ENCODE peak calls at places on chromosomes 2 and 18, in ten cellular contexts. One of them, this sample, is unnamed.

GRCh38 chr18:59264136-59264571 is 9.1 kb downstream of the RAX start:
- DNase-seq in activated CD4-positive, alpha-beta T cell treated with anti-CD3 and anti-CD28 coated beads, Interleukin-2, amount 50 U/mL, for 4 hours: no peak
- DNase-seq in NCI-H2081: no peak
- DNase-seq in activated CD8-positive, alpha-beta memory T cell treated with anti-CD3 and anti-CD28 coated beads, Interleukin-2, amount 10 ng/mL, durations not matched to agents 7 days and 5 days: no peak
- DNase-seq in mesenteric fat pad: no peak
- DNase-seq in EH: no peak
- DNase-seq in B cell: no peak
- DNase-seq in iris pigment epithelial cell: no peak
- DNase-seq in posterior cingulate gyrus: peak; percentile 64
- DNase-seq in NCI-H1105: no peak
- DNase-seq in this sample: no peak

GRCh38 chr2:119853777-119854399 is 94.2 kb downstream of the PTPN4 start:
- DNase-seq in NCI-H1105: no peak
- DNase-seq in activated CD8-positive, alpha-beta memory T cell treated with anti-CD3 and anti-CD28 coated beads, Interleukin-2, amount 10 ng/mL, durations not matched to agents 7 days and 5 days: no peak
- DNase-seq in mesenteric fat pad: no peak
- DNase-seq in iris pigment epithelial cell: no peak
- DNase-seq in EH: no peak
- DNase-seq in posterior cingulate gyrus: no peak
- DNase-seq in B cell: no peak
- DNase-seq in activated CD4-positive, alpha-beta T cell treated with anti-CD3 and anti-CD28 coated beads, Interleukin-2, amount 50 U/mL, for 4 hours: no peak
- DNase-seq in NCI-H2081: no peak
- DNase-seq in this sample: no peak

GRCh38 chr18:26383454-26384270 is 157.4 kb downstream of the TAF4B start:
- DNase-seq in iris pigment epithelial cell: peak; percentile 72
- DNase-seq in activated CD8-positive, alpha-beta memory T cell treated with anti-CD3 and anti-CD28 coated beads, Interleukin-2, amount 10 ng/mL, durations not matched to agents 7 days and 5 days: no peak
- DNase-seq in activated CD4-positive, alpha-beta T cell treated with anti-CD3 and anti-CD28 coated beads, Interleukin-2, amount 50 U/mL, for 4 hours: no peak
- DNase-seq in EH: peak; percentile 61
- DNase-seq in B cell: peak; percentile 37
- DNase-seq in mesenteric fat pad: no peak
- DNase-seq in NCI-H1105: peak; percentile 20
- DNase-seq in NCI-H2081: peak; percentile 38
- DNase-seq in posterior cingulate gyrus: no peak
- DNase-seq in this sample: no peak

GRCh38 chr18:12377556-12378553 is 828 bp upstream of the AFG3L2 start:
- DNase-seq in B cell: no peak
- DNase-seq in activated CD4-positive, alpha-beta T cell treated with anti-CD3 and anti-CD28 coated beads, Interleukin-2, amount 50 U/mL, for 4 hours: no peak
- DNase-seq in mesenteric fat pad: no peak
- DNase-seq in posterior cingulate gyrus: no peak
- DNase-seq in NCI-H2081: no peak
- DNase-seq in iris pigment epithelial cell: no peak
- DNase-seq in activated CD8-positive, alpha-beta memory T cell treated with anti-CD3 and anti-CD28 coated beads, Interleukin-2, amount 10 ng/mL, durations not matched to agents 7 days and 5 days: no peak
- DNase-seq in EH: peak; percentile 99
- DNase-seq in NCI-H1105: no peak
- DNase-seq in this sample: peak; percentile 99

GRCh38 chr2:186059096-186059495 is 320.5 kb downstream of the FSIP2 start:
- DNase-seq in activated CD4-positive, alpha-beta T cell treated with anti-CD3 and anti-CD28 coated beads, Interleukin-2, amount 50 U/mL, for 4 hours: no peak
- DNase-seq in NCI-H2081: peak; percentile 61
- DNase-seq in posterior cingulate gyrus: no peak
- DNase-seq in iris pigment epithelial cell: peak; percentile 11
- DNase-seq in activated CD8-positive, alpha-beta memory T cell treated with anti-CD3 and anti-CD28 coated beads, Interleukin-2, amount 10 ng/mL, durations not matched to agents 7 days and 5 days: no peak
- DNase-seq in NCI-H1105: peak; percentile 75
- DNase-seq in mesenteric fat pad: no peak
- DNase-seq in EH: peak; percentile 2
- DNase-seq in B cell: no peak
- DNase-seq in this sample: no peak

GRCh38 chr2:55301277-55301676 is 32.2 kb upstream of the MTIF2 start:
- DNase-seq in mesenteric fat pad: no peak
- DNase-seq in activated CD4-positive, alpha-beta T cell treated with anti-CD3 and anti-CD28 coated beads, Interleukin-2, amount 50 U/mL, for 4 hours: no peak
- DNase-seq in NCI-H2081: no peak
- DNase-seq in posterior cingulate gyrus: no peak
- DNase-seq in activated CD8-positive, alpha-beta memory T cell treated with anti-CD3 and anti-CD28 coated beads, Interleukin-2, amount 10 ng/mL, durations not matched to agents 7 days and 5 days: no peak
- DNase-seq in B cell: no peak
- DNase-seq in NCI-H1105: no peak
- DNase-seq in EH: no peak
- DNase-seq in iris pigment epithelial cell: no peak
- DNase-seq in this sample: no peak

GRCh38 chr18:23269931-23270330 is 134.6 kb downstream of the CABLES1 start:
- DNase-seq in EH: no peak
- DNase-seq in mesenteric fat pad: no peak
- DNase-seq in B cell: no peak
- DNase-seq in activated CD8-positive, alpha-beta memory T cell treated with anti-CD3 and anti-CD28 coated beads, Interleukin-2, amount 10 ng/mL, durations not matched to agents 7 days and 5 days: no peak
- DNase-seq in posterior cingulate gyrus: no peak
- DNase-seq in NCI-H1105: no peak
- DNase-seq in iris pigment epithelial cell: no peak
- DNase-seq in activated CD4-positive, alpha-beta T cell treated with anti-CD3 and anti-CD28 coated beads, Interleukin-2, amount 50 U/mL, for 4 hours: no peak
- DNase-seq in NCI-H2081: no peak
- DNase-seq in this sample: no peak

GRCh38 chr2:62152000-62152399 is 43.9 kb upstream of the B3GNT2 start:
- DNase-seq in activated CD8-positive, alpha-beta memory T cell treated with anti-CD3 and anti-CD28 coated beads, Interleukin-2, amount 10 ng/mL, durations not matched to agents 7 days and 5 days: no peak
- DNase-seq in mesenteric fat pad: no peak
- DNase-seq in EH: peak; percentile 67
- DNase-seq in B cell: no peak
- DNase-seq in iris pigment epithelial cell: peak; percentile 65
- DNase-seq in posterior cingulate gyrus: no peak
- DNase-seq in NCI-H1105: no peak
- DNase-seq in NCI-H2081: no peak
- DNase-seq in activated CD4-positive, alpha-beta T cell treated with anti-CD3 and anti-CD28 coated beads, Interleukin-2, amount 50 U/mL, for 4 hours: no peak
- DNase-seq in this sample: no peak

GRCh38 chr18:9757851-9758587 is 49.9 kb downstream of the RAB31 start:
- DNase-seq in EH: peak; percentile 76
- DNase-seq in NCI-H1105: no peak
- DNase-seq in B cell: no peak
- DNase-seq in activated CD8-positive, alpha-beta memory T cell treated with anti-CD3 and anti-CD28 coated beads, Interleukin-2, amount 10 ng/mL, durations not matched to agents 7 days and 5 days: no peak
- DNase-seq in mesenteric fat pad: no peak
- DNase-seq in iris pigment epithelial cell: peak; percentile 71
- DNase-seq in activated CD4-positive, alpha-beta T cell treated with anti-CD3 and anti-CD28 coated beads, Interleukin-2, amount 50 U/mL, for 4 hours: no peak
- DNase-seq in posterior cingulate gyrus: no peak
- DNase-seq in NCI-H2081: no peak
- DNase-seq in this sample: no peak

GRCh38 chr18:59988098-59988706 is 88.4 kb downstream of the PMAIP1 start:
- DNase-seq in mesenteric fat pad: no peak
- DNase-seq in NCI-H2081: peak; percentile 46
- DNase-seq in NCI-H1105: peak; percentile 43
- DNase-seq in B cell: peak; percentile 67
- DNase-seq in activated CD4-positive, alpha-beta T cell treated with anti-CD3 and anti-CD28 coated beads, Interleukin-2, amount 50 U/mL, for 4 hours: peak; percentile 37
- DNase-seq in iris pigment epithelial cell: peak; percentile 71
- DNase-seq in EH: peak; percentile 67
- DNase-seq in posterior cingulate gyrus: no peak
- DNase-seq in activated CD8-positive, alpha-beta memory T cell treated with anti-CD3 and anti-CD28 coated beads, Interleukin-2, amount 10 ng/mL, durations not matched to agents 7 days and 5 days: peak; percentile 56
- DNase-seq in this sample: no peak

GRCh38 chr2:64237266-64237665 is 93.0 kb upstream of the PELI1 start:
- DNase-seq in activated CD4-positive, alpha-beta T cell treated with anti-CD3 and anti-CD28 coated beads, Interleukin-2, amount 50 U/mL, for 4 hours: no peak
- DNase-seq in EH: no peak
- DNase-seq in iris pigment epithelial cell: no peak
- DNase-seq in posterior cingulate gyrus: no peak
- DNase-seq in NCI-H2081: no peak
- DNase-seq in B cell: no peak
- DNase-seq in mesenteric fat pad: no peak
- DNase-seq in activated CD8-positive, alpha-beta memory T cell treated with anti-CD3 and anti-CD28 coated beads, Interleukin-2, amount 10 ng/mL, durations not matched to agents 7 days and 5 days: no peak
- DNase-seq in NCI-H1105: no peak
- DNase-seq in this sample: no peak

GRCh38 chr2:121735520-121736074 is 1.1 kb downstream of the NIFK start:
- DNase-seq in mesenteric fat pad: no peak
- DNase-seq in iris pigment epithelial cell: peak; percentile 20
- DNase-seq in B cell: no peak
- DNase-seq in EH: no peak
- DNase-seq in NCI-H1105: no peak
- DNase-seq in activated CD8-positive, alpha-beta memory T cell treated with anti-CD3 and anti-CD28 coated beads, Interleukin-2, amount 10 ng/mL, durations not matched to agents 7 days and 5 days: no peak
- DNase-seq in posterior cingulate gyrus: no peak
- DNase-seq in NCI-H2081: peak; percentile 17
- DNase-seq in activated CD4-positive, alpha-beta T cell treated with anti-CD3 and anti-CD28 coated beads, Interleukin-2, amount 50 U/mL, for 4 hours: no peak
- DNase-seq in this sample: no peak

GRCh38 chr2:204434660-204435462 is 110.4 kb upstream of the PARD3B start:
- DNase-seq in activated CD4-positive, alpha-beta T cell treated with anti-CD3 and anti-CD28 coated beads, Interleukin-2, amount 50 U/mL, for 4 hours: no peak
- DNase-seq in posterior cingulate gyrus: no peak
- DNase-seq in EH: peak; percentile 54
- DNase-seq in activated CD8-positive, alpha-beta memory T cell treated with anti-CD3 and anti-CD28 coated beads, Interleukin-2, amount 10 ng/mL, durations not matched to agents 7 days and 5 days: no peak
- DNase-seq in mesenteric fat pad: no peak
- DNase-seq in iris pigment epithelial cell: no peak
- DNase-seq in B cell: no peak
- DNase-seq in NCI-H1105: no peak
- DNase-seq in NCI-H2081: no peak
- DNase-seq in this sample: no peak

GRCh38 chr2:222218786-222219185 is 80.0 kb downstream of the PAX3 start:
- DNase-seq in activated CD8-positive, alpha-beta memory T cell treated with anti-CD3 and anti-CD28 coated beads, Interleukin-2, amount 10 ng/mL, durations not matched to agents 7 days and 5 days: no peak
- DNase-seq in activated CD4-positive, alpha-beta T cell treated with anti-CD3 and anti-CD28 coated beads, Interleukin-2, amount 50 U/mL, for 4 hours: no peak
- DNase-seq in posterior cingulate gyrus: no peak
- DNase-seq in iris pigment epithelial cell: no peak
- DNase-seq in B cell: no peak
- DNase-seq in NCI-H1105: no peak
- DNase-seq in EH: no peak
- DNase-seq in mesenteric fat pad: no peak
- DNase-seq in NCI-H2081: no peak
- DNase-seq in this sample: no peak

GRCh38 chr2:64273524-64274398 is 129.5 kb upstream of the PELI1 start:
- DNase-seq in activated CD4-positive, alpha-beta T cell treated with anti-CD3 and anti-CD28 coated beads, Interleukin-2, amount 50 U/mL, for 4 hours: no peak
- DNase-seq in mesenteric fat pad: no peak
- DNase-seq in activated CD8-positive, alpha-beta memory T cell treated with anti-CD3 and anti-CD28 coated beads, Interleukin-2, amount 10 ng/mL, durations not matched to agents 7 days and 5 days: no peak
- DNase-seq in NCI-H1105: no peak
- DNase-seq in NCI-H2081: no peak
- DNase-seq in posterior cingulate gyrus: no peak
- DNase-seq in iris pigment epithelial cell: peak; percentile 82
- DNase-seq in EH: peak; percentile 98
- DNase-seq in B cell: no peak
- DNase-seq in this sample: no peak

GRCh38 chr2:238104071-238104511 is 4.0 kb downstream of the ESPNL start:
- DNase-seq in activated CD8-positive, alpha-beta memory T cell treated with anti-CD3 and anti-CD28 coated beads, Interleukin-2, amount 10 ng/mL, durations not matched to agents 7 days and 5 days: no peak
- DNase-seq in mesenteric fat pad: peak; percentile 69
- DNase-seq in posterior cingulate gyrus: peak; percentile 70
- DNase-seq in iris pigment epithelial cell: no peak
- DNase-seq in activated CD4-positive, alpha-beta T cell treated with anti-CD3 and anti-CD28 coated beads, Interleukin-2, amount 50 U/mL, for 4 hours: no peak
- DNase-seq in NCI-H2081: no peak
- DNase-seq in NCI-H1105: no peak
- DNase-seq in EH: no peak
- DNase-seq in B cell: no peak
- DNase-seq in this sample: no peak

GRCh38 chr2:240107386-240107785 is 28.7 kb downstream of the COPS9 start:
- DNase-seq in posterior cingulate gyrus: peak; percentile 76
- DNase-seq in activated CD4-positive, alpha-beta T cell treated with anti-CD3 and anti-CD28 coated beads, Interleukin-2, amount 50 U/mL, for 4 hours: no peak
- DNase-seq in EH: no peak
- DNase-seq in NCI-H1105: no peak
- DNase-seq in mesenteric fat pad: no peak
- DNase-seq in B cell: no peak
- DNase-seq in activated CD8-positive, alpha-beta memory T cell treated with anti-CD3 and anti-CD28 coated beads, Interleukin-2, amount 10 ng/mL, durations not matched to agents 7 days and 5 days: no peak
- DNase-seq in iris pigment epithelial cell: no peak
- DNase-seq in NCI-H2081: no peak
- DNase-seq in this sample: no peak

GRCh38 chr2:25972049-25972823 is 10.1 kb downstream of the KIF3C start:
- DNase-seq in iris pigment epithelial cell: peak; percentile 69
- DNase-seq in NCI-H2081: no peak
- DNase-seq in activated CD4-positive, alpha-beta T cell treated with anti-CD3 and anti-CD28 coated beads, Interleukin-2, amount 50 U/mL, for 4 hours: no peak
- DNase-seq in activated CD8-positive, alpha-beta memory T cell treated with anti-CD3 and anti-CD28 coated beads, Interleukin-2, amount 10 ng/mL, durations not matched to agents 7 days and 5 days: no peak
- DNase-seq in mesenteric fat pad: no peak
- DNase-seq in B cell: no peak
- DNase-seq in EH: no peak
- DNase-seq in posterior cingulate gyrus: no peak
- DNase-seq in NCI-H1105: no peak
- DNase-seq in this sample: no peak

GRCh38 chr2:239745386-239745785 is 279.8 kb downstream of the NDUFA10 start:
- DNase-seq in posterior cingulate gyrus: peak; percentile 48
- DNase-seq in activated CD8-positive, alpha-beta memory T cell treated with anti-CD3 and anti-CD28 coated beads, Interleukin-2, amount 10 ng/mL, durations not matched to agents 7 days and 5 days: no peak
- DNase-seq in activated CD4-positive, alpha-beta T cell treated with anti-CD3 and anti-CD28 coated beads, Interleukin-2, amount 50 U/mL, for 4 hours: no peak
- DNase-seq in mesenteric fat pad: no peak
- DNase-seq in NCI-H1105: no peak
- DNase-seq in EH: no peak
- DNase-seq in B cell: no peak
- DNase-seq in NCI-H2081: no peak
- DNase-seq in iris pigment epithelial cell: no peak
- DNase-seq in this sample: no peak

GRCh38 chr2:71713581-71714580 is 260.5 kb downstream of the DYSF start:
- DNase-seq in EH: peak; percentile 64
- DNase-seq in NCI-H1105: no peak
- DNase-seq in posterior cingulate gyrus: peak; percentile 51
- DNase-seq in iris pigment epithelial cell: peak; percentile 9
- DNase-seq in activated CD8-positive, alpha-beta memory T cell treated with anti-CD3 and anti-CD28 coated beads, Interleukin-2, amount 10 ng/mL, durations not matched to agents 7 days and 5 days: no peak
- DNase-seq in activated CD4-positive, alpha-beta T cell treated with anti-CD3 and anti-CD28 coated beads, Interleukin-2, amount 50 U/mL, for 4 hours: no peak
- DNase-seq in NCI-H2081: no peak
- DNase-seq in mesenteric fat pad: peak; percentile 74
- DNase-seq in B cell: no peak
- DNase-seq in this sample: no peak

GRCh38 chr2:37766087-37766486 is 94.6 kb upstream of the CDC42EP3 start:
- DNase-seq in posterior cingulate gyrus: no peak
- DNase-seq in B cell: no peak
- DNase-seq in iris pigment epithelial cell: peak; percentile 57
- DNase-seq in activated CD4-positive, alpha-beta T cell treated with anti-CD3 and anti-CD28 coated beads, Interleukin-2, amount 50 U/mL, for 4 hours: no peak
- DNase-seq in NCI-H1105: no peak
- DNase-seq in mesenteric fat pad: no peak
- DNase-seq in NCI-H2081: no peak
- DNase-seq in EH: peak; percentile 69
- DNase-seq in activated CD8-positive, alpha-beta memory T cell treated with anti-CD3 and anti-CD28 coated beads, Interleukin-2, amount 10 ng/mL, durations not matched to agents 7 days and 5 days: no peak
- DNase-seq in this sample: no peak

GRCh38 chr2:149562304-149562703 is 25.3 kb downstream of the MMADHC start:
- DNase-seq in NCI-H2081: no peak
- DNase-seq in NCI-H1105: peak; percentile 78
- DNase-seq in activated CD8-positive, alpha-beta memory T cell treated with anti-CD3 and anti-CD28 coated beads, Interleukin-2, amount 10 ng/mL, durations not matched to agents 7 days and 5 days: no peak
- DNase-seq in B cell: no peak
- DNase-seq in EH: peak; percentile 67
- DNase-seq in activated CD4-positive, alpha-beta T cell treated with anti-CD3 and anti-CD28 coated beads, Interleukin-2, amount 50 U/mL, for 4 hours: no peak
- DNase-seq in posterior cingulate gyrus: no peak
- DNase-seq in mesenteric fat pad: no peak
- DNase-seq in iris pigment epithelial cell: peak; percentile 61
- DNase-seq in this sample: no peak

GRCh38 chr18:25113081-25113480 is 238.9 kb downstream of the ZNF521 start:
- DNase-seq in activated CD4-positive, alpha-beta T cell treated with anti-CD3 and anti-CD28 coated beads, Interleukin-2, amount 50 U/mL, for 4 hours: no peak
- DNase-seq in mesenteric fat pad: no peak
- DNase-seq in activated CD8-positive, alpha-beta memory T cell treated with anti-CD3 and anti-CD28 coated beads, Interleukin-2, amount 10 ng/mL, durations not matched to agents 7 days and 5 days: no peak
- DNase-seq in posterior cingulate gyrus: no peak
- DNase-seq in NCI-H1105: no peak
- DNase-seq in NCI-H2081: no peak
- DNase-seq in B cell: no peak
- DNase-seq in EH: no peak
- DNase-seq in iris pigment epithelial cell: no peak
- DNase-seq in this sample: no peak

GRCh38 chr2:41199320-41199719 is 747.4 kb upstream of the SLC8A1 start:
- DNase-seq in NCI-H2081: peak; percentile 89
- DNase-seq in iris pigment epithelial cell: no peak
- DNase-seq in B cell: no peak
- DNase-seq in EH: no peak
- DNase-seq in NCI-H1105: no peak
- DNase-seq in posterior cingulate gyrus: no peak
- DNase-seq in activated CD4-positive, alpha-beta T cell treated with anti-CD3 and anti-CD28 coated beads, Interleukin-2, amount 50 U/mL, for 4 hours: no peak
- DNase-seq in activated CD8-positive, alpha-beta memory T cell treated with anti-CD3 and anti-CD28 coated beads, Interleukin-2, amount 10 ng/mL, durations not matched to agents 7 days and 5 days: no peak
- DNase-seq in mesenteric fat pad: no peak
- DNase-seq in this sample: no peak

GRCh38 chr2:5538717-5539116 is 153.5 kb upstream of the SOX11 start:
- DNase-seq in activated CD4-positive, alpha-beta T cell treated with anti-CD3 and anti-CD28 coated beads, Interleukin-2, amount 50 U/mL, for 4 hours: no peak
- DNase-seq in posterior cingulate gyrus: no peak
- DNase-seq in NCI-H1105: no peak
- DNase-seq in EH: no peak
- DNase-seq in B cell: no peak
- DNase-seq in iris pigment epithelial cell: no peak
- DNase-seq in NCI-H2081: no peak
- DNase-seq in mesenteric fat pad: no peak
- DNase-seq in activated CD8-positive, alpha-beta memory T cell treated with anti-CD3 and anti-CD28 coated beads, Interleukin-2, amount 10 ng/mL, durations not matched to agents 7 days and 5 days: no peak
- DNase-seq in this sample: no peak

GRCh38 chr2:113124181-113124961 is 3.0 kb upstream of the IL1RN start:
- DNase-seq in EH: peak; percentile 74
- DNase-seq in activated CD8-positive, alpha-beta memory T cell treated with anti-CD3 and anti-CD28 coated beads, Interleukin-2, amount 10 ng/mL, durations not matched to agents 7 days and 5 days: peak; percentile 58
- DNase-seq in mesenteric fat pad: no peak
- DNase-seq in activated CD4-positive, alpha-beta T cell treated with anti-CD3 and anti-CD28 coated beads, Interleukin-2, amount 50 U/mL, for 4 hours: no peak
- DNase-seq in posterior cingulate gyrus: no peak
- DNase-seq in iris pigment epithelial cell: peak; percentile 25
- DNase-seq in NCI-H2081: no peak
- DNase-seq in B cell: no peak
- DNase-seq in NCI-H1105: no peak
- DNase-seq in this sample: no peak

GRCh38 chr2:211498551-211499205 is 942.3 kb downstream of the CPS1 start:
- DNase-seq in NCI-H1105: no peak
- DNase-seq in activated CD8-positive, alpha-beta memory T cell treated with anti-CD3 and anti-CD28 coated beads, Interleukin-2, amount 10 ng/mL, durations not matched to agents 7 days and 5 days: no peak
- DNase-seq in iris pigment epithelial cell: no peak
- DNase-seq in EH: no peak
- DNase-seq in posterior cingulate gyrus: no peak
- DNase-seq in activated CD4-positive, alpha-beta T cell treated with anti-CD3 and anti-CD28 coated beads, Interleukin-2, amount 50 U/mL, for 4 hours: no peak
- DNase-seq in B cell: no peak
- DNase-seq in NCI-H2081: peak; percentile 9
- DNase-seq in mesenteric fat pad: no peak
- DNase-seq in this sample: no peak

GRCh38 chr2:148538375-148538774 is 106.2 kb upstream of the EPC2 start:
- DNase-seq in NCI-H1105: no peak
- DNase-seq in NCI-H2081: no peak
- DNase-seq in mesenteric fat pad: no peak
- DNase-seq in EH: no peak
- DNase-seq in activated CD4-positive, alpha-beta T cell treated with anti-CD3 and anti-CD28 coated beads, Interleukin-2, amount 50 U/mL, for 4 hours: no peak
- DNase-seq in activated CD8-positive, alpha-beta memory T cell treated with anti-CD3 and anti-CD28 coated beads, Interleukin-2, amount 10 ng/mL, durations not matched to agents 7 days and 5 days: no peak
- DNase-seq in iris pigment epithelial cell: no peak
- DNase-seq in posterior cingulate gyrus: no peak
- DNase-seq in B cell: no peak
- DNase-seq in this sample: no peak